ENCODE peak calls at places on chromosomes 4 and X, in five cellular contexts. K is ascending aorta, R is tibial nerve, P is left ventricle myocardium inferior, M is astrocyte. S is an unnamed sample. For H3K9me3, the result is how much of the 10 kb centered on the place peaks cover.

GRCh38 chr4:74466242-74466641 is 21.3 kb downstream of the AREG start:
- DNase-seq in K (no peak), R (no peak), P (no peak), M (no peak), S (no peak)

GRCh38 chr4:12852338-12853307 is 631.5 kb downstream of the RAB28 start:
- DNase-seq in K (no peak), R (peak), P (no peak), M (peak), S (peak)

GRCh38 chr4:185592845-185593488 is 57.7 kb upstream of the PDLIM3 start:
- DNase-seq in K (no peak), R (no peak), P (no peak), M (no peak), S (no peak)

GRCh38 chrX:47311857-47312774 is 58.3 kb upstream of the ZNF157 start:
- DNase-seq in K (no peak), R (peak), P (no peak), M (peak), S (peak)

GRCh38 chrX:115582035-115582870 is 21.3 kb downstream of the PLS3 start:
- DNase-seq in K (no peak), R (no peak), P (peak), M (peak), S (no peak)

GRCh38 chr4:76197001-76197743 is 16.5 kb downstream of the SCARB2 start:
- DNase-seq in K (no peak), R (no peak), P (no peak), M (peak), S (no peak)

GRCh38 chrX:3743821-3744439 is 30.5 kb upstream of the PRKX start:
- DNase-seq in K (no peak), R (no peak), P (no peak), M (no peak), S (no peak)

GRCh38 chrX:120308558-120308957 is 2.7 kb downstream of the TMEM255A start:
- DNase-seq in K (no peak), R (no peak), P (no peak), M (no peak), S (no peak)

GRCh38 chrX:1327651-1328304 is 8.8 kb upstream of the IL3RA start:
- DNase-seq in K (no peak), R (no peak), P (no peak), M (no peak), S (no peak)

GRCh38 chr4:40540801-40541200 is 88.9 kb downstream of the RBM47 start:
- DNase-seq in K (no peak), R (no peak), P (no peak), M (no peak), S (no peak)

GRCh38 chr4:152382057-152382785 is 153.7 kb downstream of the FBXW7 start:
- DNase-seq in K (no peak), R (no peak), P (no peak), M (no peak), S (no peak)

GRCh38 chrX:13666836-13667235 is 13.9 kb downstream of the TCEANC start:
- DNase-seq in K (no peak), R (no peak), P (peak), M (no peak), S (no peak)

GRCh38 chrX:120617996-120618630 is 11.7 kb downstream of the C1GALT1C1 start:
- DNase-seq in K (no peak), R (no peak), P (no peak), M (no peak), S (no peak)

GRCh38 chr4:143390764-143391163 is 54.1 kb downstream of the GAB1 start:
- DNase-seq in K (no peak), R (no peak), P (no peak), M (no peak), S (no peak)

GRCh38 chrX:103716967-103717366 is 6.3 kb downstream of the TMEM31 start:
- DNase-seq in K (no peak), R (no peak), P (no peak), M (peak), S (no peak)

GRCh38 chr4:86302242-86302641 is 57.6 kb downstream of the MAPK10 start:
- DNase-seq in K (no peak), R (no peak), P (no peak), M (peak), S (no peak)

GRCh38 chrX:1391707-1392375 is at the start of gene SLC25A6:
- DNase-seq in K (peak), R (peak), P (peak), M (peak), S (peak)

GRCh38 chrX:32893751-32894150 is 317.6 kb downstream of the DMD start:
- DNase-seq in K (no peak), R (no peak), P (no peak), M (no peak), S (no peak)

GRCh38 chrX:38192007-38192625 is 28.6 kb downstream of the SRPX start:
- DNase-seq in K (no peak), R (peak), P (no peak), M (no peak), S (no peak)

GRCh38 chr4:148261861-148262260 is 180.4 kb downstream of the NR3C2 start:
- DNase-seq in K (no peak), R (no peak), P (no peak), M (peak), S (no peak)

GRCh38 chrX:30910124-30910860 is 21.2 kb upstream of the TAB3 start:
- DNase-seq in K (no peak), R (no peak), P (no peak), M (peak), S (no peak)

GRCh38 chrX:123833387-123833786 is 26.5 kb upstream of the XIAP start:
- DNase-seq in K (no peak), R (peak), P (no peak), M (no peak), S (peak)

GRCh38 chr4:41696768-41697167 is 51.8 kb downstream of the PHOX2B start:
- DNase-seq in K (no peak), R (no peak), P (no peak), M (no peak), S (no peak)

GRCh38 chr4:7347981-7348380 is 86.7 kb downstream of the PSAPL1 start:
- DNase-seq in K (no peak), R (no peak), P (no peak), M (peak), S (no peak)

GRCh38 chrX:108131471-108131870 is 39.9 kb downstream of the ATG4A start:
- DNase-seq in K (no peak), R (no peak), P (no peak), M (peak), S (no peak)

GRCh38 chr4:145179201-145179860 is 1.1 kb downstream of the OTUD4 start:
- DNase-seq in K (no peak), R (peak), P (peak), M (peak), S (peak)

GRCh38 chr4:125243835-125244397 is 70.8 kb upstream of the FAT4 start:
- DNase-seq in K (no peak), R (no peak), P (no peak), M (peak), S (no peak)

GRCh38 chr4:168019921-168020320 is 72.4 kb upstream of the ANXA10 start:
- DNase-seq in K (no peak), R (no peak), P (no peak), M (no peak), S (no peak)

GRCh38 chr4:174177536-174177935 is 105.9 kb downstream of the FBXO8 start:
- DNase-seq in K (no peak), R (no peak), P (no peak), M (no peak), S (no peak)

GRCh38 chr4:1410491-1411325 is 4.5 kb upstream of the NKX1-1 start:
- DNase-seq in K (no peak), R (no peak), P (peak), M (peak), S (peak)

GRCh38 chrX:153968255-153968654 is 3.4 kb downstream of the HCFC1 start:
- DNase-seq in K (no peak), R (no peak), P (no peak), M (no peak), S (no peak)

GRCh38 chrX:136620780-136621179 is 27.2 kb upstream of the CD40LG start:
- DNase-seq in K (no peak), R (no peak), P (no peak), M (no peak), S (no peak)

GRCh38 chr4:94228488-94229216 is 21.0 kb downstream of the SMARCAD1 start:
- DNase-seq in K (no peak), R (no peak), P (no peak), M (no peak), S (no peak)

GRCh38 chrX:34379891-34380290 is 247.8 kb upstream of the FAM47A start:
- DNase-seq in K (no peak), R (no peak), P (no peak), M (no peak), S (no peak)

GRCh38 chr4:38967260-38968095 is 64.7 kb downstream of the TMEM156 start:
- DNase-seq in K (no peak), R (no peak), P (no peak), M (peak), S (no peak)

GRCh38 chrX:110671068-110671803 is 124.4 kb downstream of the CHRDL1 start:
- DNase-seq in K (no peak), R (no peak), P (no peak), M (peak), S (no peak)

GRCh38 chrX:73268463-73268862 is 53.8 kb upstream of the NAP1L2 start:
- DNase-seq in K (no peak), R (no peak), P (no peak), M (no peak), S (no peak)

GRCh38 chr4:48129307-48130014 is 4.6 kb downstream of the TXK start:
- DNase-seq in K (no peak), R (no peak), P (no peak), M (no peak), S (peak)

DNA sequence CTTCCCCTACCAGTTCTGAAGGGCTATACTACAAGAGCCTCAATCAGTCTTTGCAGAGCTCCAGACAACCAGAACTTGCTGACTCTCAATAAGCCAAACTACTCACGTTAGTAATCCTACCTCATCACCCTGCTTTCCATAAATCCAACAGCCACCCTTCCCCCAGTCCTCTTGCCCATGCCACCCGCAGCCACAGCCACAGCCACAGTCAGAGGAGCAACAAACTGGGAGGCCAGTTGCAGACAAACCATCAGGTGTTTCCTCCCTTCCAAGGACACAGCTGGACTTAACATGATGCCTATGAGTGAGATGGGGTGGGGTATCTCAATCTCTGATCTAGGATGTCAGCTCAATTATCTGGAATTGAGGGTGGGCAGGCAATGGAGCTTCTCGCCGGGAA is 1.0 kb downstream of the GABRA3 start:
- DNase-seq in K (no peak), R (no peak), P (no peak), M (no peak), S (no peak)
- H3K9me3 ChIP-seq in K (under half), R (under half), P (under half), M (under half), S (under half)

DNA sequence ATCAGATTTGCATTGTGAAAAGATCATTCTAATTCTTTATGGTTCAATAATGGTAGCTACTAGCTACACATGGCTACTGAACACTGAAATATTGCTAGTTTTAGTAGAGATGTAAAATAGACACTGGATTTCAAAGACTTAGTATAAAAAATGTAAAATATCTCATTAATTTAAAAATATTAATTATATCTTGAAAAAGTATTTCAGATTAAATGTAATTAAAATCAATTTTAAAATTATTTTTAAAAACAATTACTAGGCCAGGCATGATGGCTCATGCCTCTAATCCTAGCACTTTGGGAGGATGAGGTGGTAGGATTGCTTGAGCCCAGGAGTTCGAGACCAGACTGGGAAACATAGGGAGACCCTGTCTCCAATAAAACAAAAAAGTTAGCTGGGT is 20.4 kb upstream of the TLR2 start:
- DNase-seq in K (no peak), R (no peak), P (no peak), M (no peak), S (no peak)
- H3K9me3 ChIP-seq in K (under half), R (under half), P (under half), M (under half), S (under half)

GRCh38 chr4:108543359-108543968 is 76.9 kb upstream of the RPL34 start:
- DNase-seq in K (no peak), R (no peak), P (no peak), M (no peak), S (no peak)

GRCh38 chr4:108544504-108544903 is 75.9 kb upstream of the RPL34 start:
- DNase-seq in K (no peak), R (no peak), P (no peak), M (no peak), S (no peak)

GRCh38 chr4:108547682-108548081 is 72.7 kb upstream of the RPL34 start:
- DNase-seq in K (no peak), R (no peak), P (no peak), M (no peak), S (no peak)

DNA sequence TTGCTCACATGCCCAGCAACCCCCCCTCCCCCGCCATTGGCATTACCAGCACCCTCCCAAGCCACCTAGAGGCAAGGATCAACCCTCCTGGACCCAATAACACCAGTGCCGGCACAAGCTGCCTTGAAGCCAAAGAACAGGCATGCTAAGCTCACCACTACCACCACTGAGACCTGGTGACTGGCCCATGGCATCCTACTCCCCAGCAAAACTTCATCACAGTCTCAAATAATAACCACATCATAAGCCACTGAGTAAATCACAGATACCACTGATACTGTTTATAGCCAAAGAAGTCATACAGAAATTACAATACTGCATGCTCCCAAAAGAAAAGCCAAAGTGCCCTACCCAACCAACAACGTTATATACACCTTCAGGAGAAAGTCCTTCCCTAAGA is 73.6 kb upstream of the RPL34 start:
- DNase-seq in K (no peak), R (no peak), P (no peak), M (no peak), S (no peak)
- H3K9me3 ChIP-seq in K (under half), R (under half), P (under half), M (under half), S (under half)

GRCh38 chrX:55253528-55253927 is 11.2 kb downstream of the PAGE3 start:
- DNase-seq in K (no peak), R (no peak), P (no peak), M (no peak), S (no peak)
- H3K9me3 ChIP-seq in K (under half), R (under half), P (under half), M (under half), S (under half)

DNA sequence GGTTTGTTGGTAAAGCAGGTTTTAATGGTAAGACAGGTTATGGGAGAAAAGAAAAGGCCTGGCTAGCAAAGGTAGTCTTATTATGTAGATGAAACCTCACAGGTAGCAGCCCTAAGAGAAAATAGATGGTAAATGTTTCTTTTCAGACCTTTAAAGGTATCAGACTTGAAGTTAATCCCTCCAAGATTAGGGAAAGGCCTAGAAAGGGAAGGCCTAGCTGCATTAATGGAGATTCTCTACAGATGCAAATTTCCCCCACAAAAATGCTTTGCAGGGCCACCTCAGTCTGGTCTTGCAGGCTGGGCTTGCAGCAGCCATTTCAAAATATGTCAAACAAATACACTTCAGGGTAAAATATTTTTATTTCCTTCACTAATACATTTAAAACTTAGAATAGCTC is 1410.6 kb downstream of the RPA4 start:
- DNase-seq in K (no peak), R (no peak), P (no peak), M (no peak), S (no peak)
- H3K9me3 ChIP-seq in K (under half), R (under half), P (under half), M (under half), S (under half)

GRCh38 chrX:66023726-66024467 is 16.0 kb downstream of the VSIG4 start:
- DNase-seq in K (no peak), R (no peak), P (no peak), M (no peak), S (no peak)
- H3K9me3 ChIP-seq in K (under half), R (under half), P (under half), M (under half), S (under half)

DNA sequence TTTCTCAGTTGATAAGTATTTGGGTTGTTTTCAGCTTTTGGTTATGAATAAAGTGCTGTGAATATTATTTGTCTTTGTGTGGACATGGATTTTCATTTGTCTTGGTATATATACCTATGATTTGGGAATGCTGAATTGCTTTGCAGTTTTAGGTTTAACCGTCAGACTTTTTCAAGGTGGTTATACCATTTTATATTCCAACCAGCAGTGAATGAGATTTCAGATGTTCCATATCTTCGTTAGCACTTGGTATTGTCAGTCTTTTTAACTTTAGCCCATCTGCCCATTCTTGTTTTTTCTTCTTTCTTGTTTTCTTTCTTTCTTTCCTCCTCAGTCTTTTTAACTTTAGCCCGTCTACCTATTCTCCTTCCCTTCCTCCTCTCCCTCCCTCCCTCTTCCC is 106.0 kb downstream of the KDM6A start:
- DNase-seq in K (no peak), R (no peak), P (no peak), M (no peak), S (no peak)
- H3K9me3 ChIP-seq in K (under half), R (under half), P (under half), M (under half), S (under half)

DNA sequence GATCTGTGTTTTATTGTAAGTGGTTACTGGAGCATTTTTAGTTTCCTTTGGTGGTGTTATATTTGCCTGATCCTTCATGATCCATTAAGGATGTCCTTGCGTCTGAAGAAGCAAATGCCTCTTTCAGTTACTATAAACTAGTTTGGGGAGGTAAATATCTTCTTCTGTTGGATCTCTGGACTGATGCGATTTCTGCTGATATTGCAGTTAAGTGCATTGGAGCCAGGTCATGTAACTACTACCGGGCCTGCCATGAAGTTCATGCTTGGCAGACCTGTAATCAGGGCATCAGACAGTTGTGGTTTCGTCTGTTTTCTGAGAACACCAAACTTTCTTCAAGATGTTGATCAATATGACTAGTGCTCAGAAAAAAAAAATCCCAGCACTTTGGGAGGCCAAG is 22.9 kb downstream of the ZNF718 start:
- DNase-seq in K (no peak), R (no peak), P (no peak), M (no peak), S (no peak)
- H3K9me3 ChIP-seq in K (half or more), R (half or more), P (half or more), M (under half), S (half or more)

S was measured in mucosa of descending colon.